ENCODE peak calls at places on chromosomes 4 and X, in six cellular contexts. N, O, P, F, T and I are unnamed samples. For H3K4me1, the result is how much of the 10 kb centered on the place peaks cover.

GRCh38 chr4:53640576-53641459 is 49.5 kb upstream of the LNX1 start:
- DNase-seq in N (peak), O (no peak), T (no peak), F (no peak), P (no peak), I (peak)

GRCh38 chrX:15737957-15738685 is at the start of gene CA5B:
- DNase-seq in N (peak), O (peak), P (peak), F (peak), T (peak), I (peak)

GRCh38 chr4:83125738-83126141 is 11.2 kb upstream of the PLAC8 start:
- DNase-seq in F (no peak), O (no peak), N (no peak), T (no peak), P (no peak), I (no peak)

GRCh38 chr4:42671431-42672194 is 14.7 kb upstream of the ATP8A1 start:
- DNase-seq in N (no peak), T (no peak), O (no peak), F (no peak), P (no peak), I (peak)

GRCh38 chr4:135122457-135122856 is 920.9 kb upstream of the PABPC4L start:
- DNase-seq in F (no peak), T (no peak), P (no peak), O (no peak), N (no peak), I (no peak)

GRCh38 chr4:76767983-76768382 is 130.0 kb downstream of the SOWAHB start:
- DNase-seq in F (no peak), N (no peak), P (peak), O (no peak), T (no peak), I (no peak)

GRCh38 chr4:89123418-89123817 is 12.1 kb downstream of the TIGD2 start:
- DNase-seq in N (no peak), T (no peak), O (no peak), P (peak), F (no peak), I (no peak)

GRCh38 chr4:139564502-139564901 is 8.5 kb upstream of the SETD7 start:
- DNase-seq in O (no peak), F (no peak), P (no peak), N (no peak), T (no peak), I (no peak)

GRCh38 chr4:34953145-34953799 is 1291.0 kb downstream of the ARAP2 start:
- DNase-seq in N (no peak), O (no peak), T (peak), F (no peak), P (no peak), I (no peak)

GRCh38 chr4:138555107-138555506 is 313.0 kb upstream of the SLC7A11 start:
- DNase-seq in O (no peak), P (no peak), N (no peak), F (no peak), T (no peak), I (no peak)

GRCh38 chr4:54585321-54586000 is 72.3 kb upstream of the KIT start:
- DNase-seq in T (no peak), O (no peak), P (peak), N (no peak), F (no peak), I (no peak)

GRCh38 chr4:36224969-36225903 is 19.1 kb downstream of the ARAP2 start:
- DNase-seq in F (no peak), T (no peak), P (no peak), O (no peak), N (no peak), I (no peak)

GRCh38 chr4:174352405-174352804 is 68.7 kb downstream of the CEP44 start:
- DNase-seq in O (no peak), P (no peak), N (no peak), T (no peak), F (no peak), I (no peak)

GRCh38 chr4:90103991-90104390 is 23.2 kb upstream of the CCSER1 start:
- DNase-seq in F (no peak), P (no peak), N (no peak), O (no peak), T (no peak), I (no peak)

GRCh38 chr4:183213996-183214395 is 106.1 kb downstream of the CLDN22 start:
- DNase-seq in O (no peak), N (no peak), T (no peak), F (no peak), P (no peak), I (no peak)

GRCh38 chr4:154954117-154954516 is 173.0 kb downstream of the RBM46 start:
- DNase-seq in O (no peak), T (no peak), F (no peak), N (peak), P (no peak), I (no peak)
- H3K4me3 ChIP-seq in O (no peak), T (no peak), F (no peak), N (no peak), P (no peak), I (no peak)

GRCh38 chr4:46389301-46389761 is 597 bp downstream of the GABRA2 start:
- DNase-seq in T (no peak), P (no peak), N (no peak), O (peak), F (no peak), I (no peak)
- TF ChIP-seq POLR2A in T (no peak), P (no peak), N (no peak), O (no peak), F (no peak), I (no peak)

GRCh38 chr4:3489451-3489962 is 26.4 kb downstream of the DOK7 start:
- DNase-seq in N (peak), P (no peak), O (no peak), F (no peak), T (no peak), I (no peak)

GRCh38 chr4:3487861-3488260 is 24.8 kb downstream of the DOK7 start:
- DNase-seq in O (no peak), T (no peak), F (no peak), P (no peak), N (peak), I (no peak)

GRCh38 chr4:3485882-3486555 is 22.9 kb downstream of the DOK7 start:
- DNase-seq in N (peak), F (no peak), O (no peak), T (no peak), P (no peak), I (no peak)

GRCh38 chr4:3486556-3487270 is 23.6 kb downstream of the DOK7 start:
- DNase-seq in T (no peak), O (no peak), N (peak), F (no peak), P (no peak), I (no peak)

DNA sequence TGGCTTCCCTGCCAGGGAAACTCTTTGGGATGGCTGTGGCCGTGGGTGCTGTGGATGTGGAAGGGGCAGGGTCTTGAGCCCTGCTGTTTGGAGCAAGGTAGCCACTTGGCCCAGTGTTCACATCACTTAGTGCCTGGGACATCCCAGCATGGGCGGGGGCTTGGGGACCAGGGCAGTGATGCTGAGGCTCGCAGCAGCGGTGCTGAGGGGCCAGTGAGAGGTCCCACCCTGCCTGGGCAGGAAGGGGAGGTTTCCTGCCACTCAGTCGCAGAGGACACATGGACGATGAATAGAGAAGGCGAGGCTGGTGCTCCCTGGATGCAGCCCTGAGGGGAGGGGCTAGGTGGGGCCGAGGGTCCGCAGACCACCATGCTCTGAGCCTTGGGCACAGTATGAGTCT is 25.7 kb downstream of the DOK7 start:
- DNase-seq in N (peak), P (no peak), O (no peak), F (no peak), T (no peak), I (no peak)
- H3K4me1 ChIP-seq in N (under half), P (under half), O (under half), F (under half), T (under half), I (under half)

DNA sequence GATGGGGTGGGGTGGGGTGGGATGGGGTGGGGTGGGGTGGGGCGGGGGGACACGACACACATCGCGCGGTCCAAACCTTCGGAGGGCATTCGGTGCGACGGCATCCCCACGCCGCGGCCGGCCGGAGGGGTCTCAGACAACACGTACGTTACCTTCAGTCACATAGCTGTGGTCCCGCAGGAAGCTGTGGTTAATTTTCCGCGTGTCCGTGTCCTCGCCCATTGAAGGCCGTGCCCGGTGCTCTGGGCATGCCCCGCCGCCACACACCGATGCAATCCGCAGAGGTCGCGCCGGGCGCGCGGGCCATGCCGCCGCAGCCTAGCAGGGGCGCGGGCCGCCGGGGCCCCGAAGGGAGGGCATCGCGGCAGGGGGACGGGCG is 417 bp downstream of the PPP2R2C start:
- DNase-seq in P (no peak), O (no peak), N (peak), T (peak), F (no peak), I (no peak)
- H3K4me3 ChIP-seq in P (no peak), O (no peak), N (no peak), T (no peak), F (no peak), I (no peak)

GRCh38 chr4:973431-974397 is at the start of gene DGKQ:
- DNase-seq in O (peak), P (peak), F (peak), T (peak), N (peak), I (peak)
- TF ChIP-seq POLR2A in O (peak), P (no peak), F (no peak), T (no peak), N (no peak), I (no peak)

GRCh38 chr4:158814636-158815035 is 45.8 kb downstream of the FNIP2 start:
- DNase-seq in T (no peak), P (peak), N (no peak), F (no peak), O (no peak), I (no peak)

GRCh38 chr4:158814207-158814606 is 45.4 kb downstream of the FNIP2 start:
- DNase-seq in T (no peak), N (no peak), P (no peak), O (no peak), F (no peak), I (no peak)

GRCh38 chr4:158818595-158818994 is 49.8 kb downstream of the FNIP2 start:
- DNase-seq in P (no peak), T (no peak), N (no peak), O (no peak), F (no peak), I (no peak)

GRCh38 chr4:158817562-158818370 is 48.9 kb downstream of the FNIP2 start:
- DNase-seq in N (no peak), O (no peak), T (no peak), P (no peak), F (no peak), I (no peak)

GRCh38 chr4:158816953-158817352 is 48.1 kb downstream of the FNIP2 start:
- DNase-seq in O (no peak), P (no peak), F (no peak), N (no peak), T (no peak), I (no peak)
- H3K4me1 ChIP-seq in O (under half), P (under half), F (half or more), N (half or more), T (half or more), I (half or more)

GRCh38 chr4:110475881-110476818 is at the start of gene ENPEP:
- DNase-seq in N (peak), P (peak), T (peak), F (peak), O (peak), I (peak)

GRCh38 chr4:110480031-110480549 is 4.1 kb downstream of the ENPEP start:
- DNase-seq in N (no peak), P (peak), F (no peak), T (no peak), O (no peak), I (peak)

GRCh38 chr4:110480741-110481271 is 4.9 kb downstream of the ENPEP start:
- DNase-seq in T (no peak), F (no peak), N (no peak), P (no peak), O (no peak), I (no peak)

GRCh38 chr4:110472583-110473329 is 3.2 kb upstream of the ENPEP start:
- DNase-seq in N (no peak), F (no peak), O (no peak), T (no peak), P (no peak), I (no peak)

DNA sequence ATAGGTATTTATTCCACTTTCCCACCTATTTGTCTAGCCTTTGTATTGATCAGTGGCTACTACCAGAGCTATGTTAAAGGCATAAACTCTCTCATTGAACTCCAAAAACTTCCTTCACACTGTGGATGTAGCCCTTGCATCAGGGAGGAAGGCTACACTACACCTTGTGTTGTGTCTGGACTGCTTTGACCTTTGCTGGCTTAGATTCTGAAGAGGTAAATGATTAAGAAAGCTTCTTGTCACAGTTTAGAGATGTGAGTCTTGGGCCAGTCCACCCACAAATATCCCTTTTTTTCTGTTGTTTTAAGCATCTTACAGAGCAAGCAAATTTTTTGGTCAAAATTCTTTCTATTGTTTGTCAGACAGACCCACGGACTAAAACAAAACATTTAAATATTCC is 1.9 kb downstream of the ENPEP start:
- DNase-seq in F (no peak), P (no peak), N (no peak), O (no peak), T (no peak), I (no peak)
- H3K4me3 ChIP-seq in F (no peak), P (no peak), N (peak), O (peak), T (no peak), I (no peak)

GRCh38 chrX:53087378-53087777 is 5.2 kb downstream of the TSPYL2 start:
- DNase-seq in P (no peak), F (no peak), N (no peak), T (no peak), O (no peak), I (no peak)
- TF ChIP-seq POLR2A in P (no peak), F (no peak), N (no peak), T (no peak), O (no peak), I (no peak)